ENCODE peak calls at places on chromosome 3, in nine cellular contexts. One of them, this sample, is unnamed.

GRCh38 chr3:49873623-49874022 is 3.9 kb upstream of the CAMKV start:
- DNase-seq in HCT116: no peak
- DNase-seq in GM23338: no peak
- DNase-seq in SK-N-SH: peak; percentile 56
- DNase-seq in hepatocyte: peak; percentile 86
- DNase-seq in neural progenitor cell: no peak
- DNase-seq in OCI-LY7: no peak
- DNase-seq in GM23248: no peak
- DNase-seq in PC-3: no peak
- DNase-seq in this sample: no peak

GRCh38 chr3:177597325-177598109 is 400.2 kb upstream of the TBL1XR1 start:
- DNase-seq in HCT116: no peak
- DNase-seq in GM23338: no peak
- DNase-seq in SK-N-SH: peak; percentile 22
- DNase-seq in hepatocyte: peak; percentile 40
- DNase-seq in neural progenitor cell: no peak
- DNase-seq in OCI-LY7: peak; percentile 63
- DNase-seq in GM23248: peak; percentile 90
- DNase-seq in PC-3: no peak
- DNase-seq in this sample: peak; percentile 51

GRCh38 chr3:169454823-169455222 is 208.7 kb downstream of the MECOM start:
- DNase-seq in HCT116: no peak
- DNase-seq in GM23338: no peak
- DNase-seq in SK-N-SH: no peak
- DNase-seq in hepatocyte: no peak
- DNase-seq in neural progenitor cell: no peak
- DNase-seq in OCI-LY7: no peak
- DNase-seq in GM23248: peak; percentile 82
- DNase-seq in PC-3: peak; percentile 82
- DNase-seq in this sample: no peak

GRCh38 chr3:46135475-46135874 is 72.6 kb downstream of the CCR1 start:
- DNase-seq in HCT116: no peak
- DNase-seq in GM23338: no peak
- DNase-seq in SK-N-SH: no peak
- DNase-seq in hepatocyte: no peak
- DNase-seq in neural progenitor cell: no peak
- DNase-seq in OCI-LY7: no peak
- DNase-seq in GM23248: peak; percentile 46
- DNase-seq in PC-3: no peak
- DNase-seq in this sample: no peak

GRCh38 chr3:53269888-53270880 is 14.4 kb upstream of the TKT start:
- DNase-seq in HCT116: peak; percentile 96
- DNase-seq in GM23338: peak; percentile 88
- DNase-seq in SK-N-SH: peak; percentile 58
- DNase-seq in hepatocyte: peak; percentile 92
- DNase-seq in neural progenitor cell: peak; percentile 88
- DNase-seq in OCI-LY7: no peak
- DNase-seq in GM23248: peak; percentile 98
- DNase-seq in PC-3: peak; percentile 100
- DNase-seq in this sample: peak; percentile 94

GRCh38 chr3:70763894-70764293 is 451.5 kb upstream of the MDFIC2 start:
- DNase-seq in HCT116: no peak
- DNase-seq in GM23338: no peak
- DNase-seq in SK-N-SH: no peak
- DNase-seq in hepatocyte: no peak
- DNase-seq in neural progenitor cell: no peak
- DNase-seq in OCI-LY7: no peak
- DNase-seq in GM23248: no peak
- DNase-seq in PC-3: no peak
- DNase-seq in this sample: no peak

GRCh38 chr3:146117406-146118285 is 43.3 kb downstream of the PLOD2 start:
- DNase-seq in HCT116: no peak
- DNase-seq in GM23338: no peak
- DNase-seq in SK-N-SH: no peak
- DNase-seq in hepatocyte: no peak
- DNase-seq in neural progenitor cell: no peak
- DNase-seq in OCI-LY7: no peak
- DNase-seq in GM23248: peak; percentile 90
- DNase-seq in PC-3: peak; percentile 27
- DNase-seq in this sample: no peak

GRCh38 chr3:23723930-23724329 is 81.8 kb upstream of the UBE2E1 start:
- DNase-seq in HCT116: no peak
- DNase-seq in GM23338: no peak
- DNase-seq in SK-N-SH: no peak
- DNase-seq in hepatocyte: no peak
- DNase-seq in neural progenitor cell: no peak
- DNase-seq in OCI-LY7: peak; percentile 62
- DNase-seq in GM23248: no peak
- DNase-seq in PC-3: no peak
- DNase-seq in this sample: peak; percentile 64

GRCh38 chr3:51977449-51978142 is 2.7 kb downstream of the ABHD14A start:
- DNase-seq in HCT116: no peak
- DNase-seq in GM23338: no peak
- DNase-seq in SK-N-SH: no peak
- DNase-seq in hepatocyte: no peak
- DNase-seq in neural progenitor cell: no peak
- DNase-seq in OCI-LY7: peak; percentile 30
- DNase-seq in GM23248: no peak
- DNase-seq in PC-3: no peak
- DNase-seq in this sample: no peak

GRCh38 chr3:33936171-33936920 is 137.9 kb downstream of the PDCD6IP start:
- DNase-seq in HCT116: no peak
- DNase-seq in GM23338: no peak
- DNase-seq in SK-N-SH: no peak
- DNase-seq in hepatocyte: no peak
- DNase-seq in neural progenitor cell: no peak
- DNase-seq in OCI-LY7: no peak
- DNase-seq in GM23248: no peak
- DNase-seq in PC-3: no peak
- DNase-seq in this sample: no peak

GRCh38 chr3:109973733-109974132 is 636.4 kb upstream of the DPPA4 start:
- DNase-seq in HCT116: no peak
- DNase-seq in GM23338: no peak
- DNase-seq in SK-N-SH: no peak
- DNase-seq in hepatocyte: no peak
- DNase-seq in neural progenitor cell: no peak
- DNase-seq in OCI-LY7: no peak
- DNase-seq in GM23248: peak; percentile 32
- DNase-seq in PC-3: no peak
- DNase-seq in this sample: no peak

DNA sequence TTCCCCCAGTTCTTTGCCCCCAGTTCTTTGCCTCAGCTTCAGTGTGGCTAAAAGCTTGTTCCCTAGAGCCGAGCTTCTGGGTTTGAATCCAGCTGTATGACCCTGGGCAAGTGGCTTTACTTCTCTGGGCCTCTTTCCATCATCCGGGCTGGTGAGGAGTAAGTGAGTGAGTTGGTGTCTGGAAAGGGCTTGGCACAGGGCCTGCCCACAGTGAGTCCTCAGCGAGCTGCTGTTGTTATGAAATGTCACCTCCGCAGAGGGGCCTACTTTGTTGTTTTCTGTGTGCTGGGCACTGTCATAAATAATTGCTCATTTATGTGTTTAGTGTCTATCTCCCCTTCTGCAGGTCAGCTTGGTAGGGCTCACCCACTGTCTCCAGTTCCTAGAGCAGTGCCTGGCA is 31.7 kb downstream of the SLC6A6 start:
- DNase-seq in HCT116: no peak
- DNase-seq in GM23338: no peak
- DNase-seq in SK-N-SH: no peak
- DNase-seq in hepatocyte: no peak
- DNase-seq in neural progenitor cell: no peak
- DNase-seq in OCI-LY7: no peak
- DNase-seq in GM23248: peak; percentile 92
- DNase-seq in PC-3: peak; percentile 76
- DNase-seq in this sample: no peak
- H3K79me2 ChIP-seq in HCT116: peaks cover 82% of the 10 kb centered on the region
- H3K79me2 ChIP-seq in GM23338: peaks cover 78% of the 10 kb centered on the region
- H3K79me2 ChIP-seq in SK-N-SH: peaks cover 26% of the 10 kb centered on the region
- H3K79me2 ChIP-seq in hepatocyte: peaks cover 83% of the 10 kb centered on the region
- H3K79me2 ChIP-seq in neural progenitor cell: no peaks in the 10 kb centered on the region
- H3K79me2 ChIP-seq in OCI-LY7: peaks cover 87% of the 10 kb centered on the region
- H3K79me2 ChIP-seq in GM23248: peaks cover 27% of the 10 kb centered on the region
- H3K79me2 ChIP-seq in PC-3: peaks cover 58% of the 10 kb centered on the region
- H3K79me2 ChIP-seq in this sample: peaks cover 27% of the 10 kb centered on the region

GRCh38 chr3:29494305-29495036 is 213.6 kb downstream of the RBMS3 start:
- DNase-seq in HCT116: no peak
- DNase-seq in GM23338: no peak
- DNase-seq in SK-N-SH: peak; percentile 58
- DNase-seq in hepatocyte: peak; percentile 6
- DNase-seq in neural progenitor cell: no peak
- DNase-seq in OCI-LY7: no peak
- DNase-seq in GM23248: peak; percentile 58
- DNase-seq in PC-3: no peak
- DNase-seq in this sample: no peak
- TF ChIP-seq EZH2phosphoT487 in HCT116: no peak
- TF ChIP-seq EZH2phosphoT487 in GM23338: no peak
- TF ChIP-seq EZH2phosphoT487 in SK-N-SH: no peak
- TF ChIP-seq EZH2phosphoT487 in hepatocyte: no peak
- TF ChIP-seq EZH2phosphoT487 in neural progenitor cell: no peak
- TF ChIP-seq EZH2phosphoT487 in OCI-LY7: no peak
- TF ChIP-seq EZH2phosphoT487 in GM23248: no peak
- TF ChIP-seq EZH2phosphoT487 in PC-3: no peak
- TF ChIP-seq EZH2phosphoT487 in this sample: no peak

GRCh38 chr3:37127340-37127739 is 47.0 kb downstream of the LRRFIP2 start:
- DNase-seq in HCT116: no peak
- DNase-seq in GM23338: no peak
- DNase-seq in SK-N-SH: no peak
- DNase-seq in hepatocyte: no peak
- DNase-seq in neural progenitor cell: no peak
- DNase-seq in OCI-LY7: no peak
- DNase-seq in GM23248: no peak
- DNase-seq in PC-3: no peak
- DNase-seq in this sample: no peak
- H3K79me2 ChIP-seq in HCT116: peaks cover 8% of the 10 kb centered on the region
- H3K79me2 ChIP-seq in GM23338: no peaks in the 10 kb centered on the region
- H3K79me2 ChIP-seq in SK-N-SH: peaks cover 52% of the 10 kb centered on the region
- H3K79me2 ChIP-seq in hepatocyte: peaks cover 21% of the 10 kb centered on the region
- H3K79me2 ChIP-seq in neural progenitor cell: peaks cover 4% of the 10 kb centered on the region
- H3K79me2 ChIP-seq in OCI-LY7: no peaks in the 10 kb centered on the region
- H3K79me2 ChIP-seq in GM23248: peaks cover 100% of the 10 kb centered on the region
- H3K79me2 ChIP-seq in PC-3: peaks cover 11% of the 10 kb centered on the region
- H3K79me2 ChIP-seq in this sample: no peaks in the 10 kb centered on the region

GRCh38 chr3:188491276-188491687 is 337.3 kb downstream of the LPP start:
- DNase-seq in HCT116: no peak
- DNase-seq in GM23338: no peak
- DNase-seq in SK-N-SH: no peak
- DNase-seq in hepatocyte: no peak
- DNase-seq in neural progenitor cell: no peak
- DNase-seq in OCI-LY7: no peak
- DNase-seq in GM23248: peak; percentile 46
- DNase-seq in PC-3: peak; percentile 39
- DNase-seq in this sample: no peak
- TF ChIP-seq EZH2phosphoT487 in HCT116: no peak
- TF ChIP-seq EZH2phosphoT487 in GM23338: no peak
- TF ChIP-seq EZH2phosphoT487 in SK-N-SH: no peak
- TF ChIP-seq EZH2phosphoT487 in hepatocyte: no peak
- TF ChIP-seq EZH2phosphoT487 in neural progenitor cell: no peak
- TF ChIP-seq EZH2phosphoT487 in OCI-LY7: no peak
- TF ChIP-seq EZH2phosphoT487 in GM23248: no peak
- TF ChIP-seq EZH2phosphoT487 in PC-3: no peak
- TF ChIP-seq EZH2phosphoT487 in this sample: no peak

GRCh38 chr3:31610700-31611275 is 78.1 kb downstream of the STT3B start:
- DNase-seq in HCT116: peak; percentile 10
- DNase-seq in GM23338: peak; percentile 27
- DNase-seq in SK-N-SH: peak; percentile 30
- DNase-seq in hepatocyte: peak; percentile 41
- DNase-seq in neural progenitor cell: peak; percentile 28
- DNase-seq in OCI-LY7: peak; percentile 23
- DNase-seq in GM23248: peak; percentile 63
- DNase-seq in PC-3: peak; percentile 77
- DNase-seq in this sample: no peak

GRCh38 chr3:31606453-31606852 is 73.7 kb downstream of the STT3B start:
- DNase-seq in HCT116: no peak
- DNase-seq in GM23338: peak; percentile 13
- DNase-seq in SK-N-SH: no peak
- DNase-seq in hepatocyte: no peak
- DNase-seq in neural progenitor cell: peak; percentile 2
- DNase-seq in OCI-LY7: peak; percentile 54
- DNase-seq in GM23248: no peak
- DNase-seq in PC-3: no peak
- DNase-seq in this sample: no peak
- H3K79me2 ChIP-seq in HCT116: peaks cover 83% of the 10 kb centered on the region
- H3K79me2 ChIP-seq in GM23338: peaks cover 55% of the 10 kb centered on the region
- H3K79me2 ChIP-seq in SK-N-SH: peaks cover 40% of the 10 kb centered on the region
- H3K79me2 ChIP-seq in hepatocyte: peaks cover 51% of the 10 kb centered on the region
- H3K79me2 ChIP-seq in neural progenitor cell: peaks cover 65% of the 10 kb centered on the region
- H3K79me2 ChIP-seq in OCI-LY7: peaks cover 46% of the 10 kb centered on the region
- H3K79me2 ChIP-seq in GM23248: peaks cover 91% of the 10 kb centered on the region
- H3K79me2 ChIP-seq in PC-3: peaks cover 13% of the 10 kb centered on the region
- H3K79me2 ChIP-seq in this sample: peaks cover 76% of the 10 kb centered on the region

GRCh38 chr3:126501054-126501453 is 16.5 kb downstream of the UROC1 start:
- DNase-seq in HCT116: no peak
- DNase-seq in GM23338: no peak
- DNase-seq in SK-N-SH: no peak
- DNase-seq in hepatocyte: no peak
- DNase-seq in neural progenitor cell: peak; percentile 61
- DNase-seq in OCI-LY7: peak; percentile 24
- DNase-seq in GM23248: no peak
- DNase-seq in PC-3: no peak
- DNase-seq in this sample: no peak
- TF ChIP-seq EZH2phosphoT487 in HCT116: no peak
- TF ChIP-seq EZH2phosphoT487 in GM23338: no peak
- TF ChIP-seq EZH2phosphoT487 in SK-N-SH: no peak
- TF ChIP-seq EZH2phosphoT487 in hepatocyte: no peak
- TF ChIP-seq EZH2phosphoT487 in neural progenitor cell: no peak
- TF ChIP-seq EZH2phosphoT487 in OCI-LY7: no peak
- TF ChIP-seq EZH2phosphoT487 in GM23248: no peak
- TF ChIP-seq EZH2phosphoT487 in PC-3: no peak
- TF ChIP-seq EZH2phosphoT487 in this sample: no peak

This sample was measured in MM.1S.